ENCODE peak calls at places on chromosomes 12 and 14, in ten cellular contexts. W is activated naive CD8-positive, alpha-beta T cell treated with anti-CD3 and anti-CD28 coated beads, Interleukin-2, amount 10 ng/mL, durations not matched to agents 7 days and 5 days; E is upper lobe of left lung; M is stimulated activated naive B cell treated with anti-CD40 and anti-IgM and Interleukin-4, amounts not matched to agents 10 μg/mL and 1 μg/mL and 100 μg/mL, for 72 hours; V is naive thymus-derived CD8-positive, alpha-beta T cell; N is activated B cell treated with CpG ODN at 0.5 μM for 24 hours; T is activated naive CD4-positive, alpha-beta T cell treated with anti-CD3 and anti-CD28 coated beads, Interleukin-2, amount 50 U/mL, for 72 hours; C is activated CD8-positive, alpha-beta T cell treated with anti-CD3 and anti-CD28 coated beads, Interleukin-2, amount 10 ng/mL, durations not matched to agents 7 days and 5 days; I is left lung; F is Right ventricle myocardium inferior. Z is an unnamed sample.

GRCh38 chr12:120659151-120659525 is 18.7 kb downstream of the CABP1 start:
- ATAC-seq in F (no peak), I (no peak), E (no peak), V (no peak), W (no peak), M (no peak), N (no peak), C (no peak), T (no peak), Z (no peak)

GRCh38 chr14:32494566-32495434 is 165.7 kb downstream of the AKAP6 start:
- ATAC-seq in I (no peak), C (no peak), V (no peak), E (no peak), M (no peak), T (no peak), N (no peak), F (peak; percentile 94), W (no peak), Z (no peak)

GRCh38 chr12:132229423-132229760 is 85.1 kb downstream of the NOC4L start:
- ATAC-seq in N (no peak), F (no peak), I (no peak), T (no peak), C (no peak), W (no peak), V (no peak), M (no peak), E (no peak), Z (no peak)

GRCh38 chr12:26769611-26770010 is 63.4 kb downstream of the ITPR2 start:
- ATAC-seq in V (no peak), N (peak; percentile 42), F (no peak), M (no peak), T (no peak), C (no peak), E (no peak), W (no peak), I (no peak), Z (no peak)

GRCh38 chr12:125579916-125580315 is 514.7 kb downstream of the AACS start:
- ATAC-seq in T (no peak), W (no peak), C (no peak), I (no peak), E (no peak), N (no peak), F (no peak), V (no peak), M (no peak), Z (no peak)

GRCh38 chr14:106807493-106807892 is 1281.1 kb downstream of the TMEM121 start:
- ATAC-seq in F (no peak), E (peak; percentile 53), T (no peak), M (no peak), W (no peak), C (no peak), I (no peak), N (no peak), V (no peak), Z (no peak)

GRCh38 chr12:104219361-104219892 is 3.8 kb downstream of the TXNRD1 start:
- ATAC-seq in M (no peak), E (peak; percentile 80), N (no peak), I (peak; percentile 65), C (no peak), T (no peak), F (peak; percentile 77), W (no peak), V (no peak), Z (peak; percentile 59)

GRCh38 chr14:21215130-21215878 is 53.9 kb downstream of the HNRNPC start:
- ATAC-seq in W (no peak), E (no peak), M (peak; percentile 80), N (no peak), F (no peak), C (peak; percentile 21), T (peak; percentile 38), V (peak; percentile 16), I (no peak), Z (peak; percentile 49)

GRCh38 chr14:39680777-39681176 is 248.5 kb upstream of the FBXO33 start:
- ATAC-seq in W (no peak), V (no peak), C (no peak), F (no peak), M (peak; percentile 75), N (no peak), T (no peak), E (no peak), I (no peak), Z (no peak)

GRCh38 chr14:101893759-101894158 is 70.6 kb upstream of the DYNC1H1 start:
- ATAC-seq in E (no peak), T (no peak), N (no peak), M (no peak), V (no peak), F (no peak), C (no peak), I (no peak), W (no peak), Z (no peak)

GRCh38 chr14:88904206-88904647 is 79.8 kb downstream of the TTC8 start:
- ATAC-seq in C (no peak), F (no peak), W (no peak), M (no peak), V (no peak), T (no peak), N (no peak), E (no peak), I (no peak), Z (no peak)

GRCh38 chr12:121740847-121741246 is 28.3 kb downstream of the TMEM120B start:
- ATAC-seq in C (no peak), W (no peak), F (no peak), T (no peak), V (no peak), N (no peak), I (no peak), E (no peak), M (no peak), Z (no peak)

GRCh38 chr12:53955036-53955775 is 503 bp downstream of the HOXC12 start:
- ATAC-seq in M (no peak), F (no peak), W (no peak), N (no peak), C (no peak), I (no peak), V (no peak), E (no peak), T (no peak), Z (no peak)

GRCh38 chr12:131041216-131041967 is 87.7 kb downstream of the ADGRD1 start:
- ATAC-seq in W (no peak), I (no peak), M (no peak), E (no peak), T (no peak), C (no peak), V (no peak), F (no peak), N (no peak), Z (no peak)

GRCh38 chr12:1463073-1463905 is 131.1 kb downstream of the FBXL14 start:
- ATAC-seq in T (no peak), V (no peak), F (peak; percentile 81), M (no peak), E (no peak), C (no peak), W (no peak), I (peak; percentile 55), N (no peak), Z (no peak)

GRCh38 chr14:89377544-89377943 is 39.5 kb downstream of the FOXN3 start:
- ATAC-seq in E (no peak), I (no peak), F (no peak), C (no peak), W (no peak), N (no peak), T (no peak), V (no peak), M (no peak), Z (no peak)

Z was measured in esophagus mucosa.